ENCODE peak calls at places on chromosomes 4 and X, in ten cellular contexts. Z, M, P, I, L, O, Q, N, C and R are unnamed samples.

GRCh38 chr4:4784379-4784778 is 75.1 kb upstream of the MSX1 start:
- DNase-seq in Z (no peak), M (no peak), P (no peak), I (no peak), L (no peak), O (no peak), Q (no peak), N (no peak), C (no peak), R (no peak)

GRCh38 chrX:44400588-44400987 is 57.1 kb upstream of the EFHC2 start:
- DNase-seq in Z (no peak), M (no peak), P (no peak), I (no peak), L (no peak), O (no peak), Q (no peak), N (no peak), C (peak), R (peak)

GRCh38 chrX:3577551-3577950 is 135.9 kb downstream of the PRKX start:
- DNase-seq in Z (no peak), M (no peak), P (no peak), I (no peak), L (no peak), O (no peak), Q (no peak), N (no peak), C (no peak), R (no peak)

GRCh38 chr4:4317496-4318232 is 27.6 kb downstream of the ZBTB49 start:
- DNase-seq in Z (no peak), M (no peak), P (no peak), I (no peak), L (no peak), O (no peak), Q (no peak), N (no peak), C (no peak), R (no peak)

GRCh38 chr4:79209822-79210635 is 115.8 kb downstream of the NAA11 start:
- DNase-seq in Z (peak), M (no peak), P (peak), I (peak), L (no peak), O (no peak), Q (no peak), N (no peak), C (no peak), R (peak)

GRCh38 chr4:104901438-104901837 is 245.2 kb upstream of the TET2 start:
- DNase-seq in Z (peak), M (peak), P (peak), I (peak), L (no peak), O (no peak), Q (no peak), N (no peak), C (no peak), R (no peak)

GRCh38 chr4:4659871-4660651 is 118.2 kb upstream of the STX18 start:
- DNase-seq in Z (no peak), M (no peak), P (no peak), I (peak), L (no peak), O (no peak), Q (no peak), N (no peak), C (peak), R (peak)

GRCh38 chr4:17781072-17781830 is at the start of gene FAM184B:
- DNase-seq in Z (peak), M (no peak), P (no peak), I (peak), L (no peak), O (no peak), Q (no peak), N (peak), C (no peak), R (no peak)

GRCh38 chr4:26235500-26235899 is 85.3 kb upstream of the RBPJ start:
- DNase-seq in Z (no peak), M (no peak), P (peak), I (no peak), L (no peak), O (no peak), Q (peak), N (no peak), C (peak), R (no peak)

GRCh38 chr4:985123-985830 is 1.6 kb upstream of the IDUA start:
- DNase-seq in Z (peak), M (no peak), P (peak), I (no peak), L (peak), O (peak), Q (peak), N (no peak), C (peak), R (peak)

GRCh38 chr4:113901994-113902787 is 77.3 kb downstream of the ARSJ start:
- DNase-seq in Z (peak), M (no peak), P (peak), I (peak), L (peak), O (peak), Q (peak), N (peak), C (no peak), R (peak)

GRCh38 chr4:153781717-153782416 is 7.0 kb downstream of the SFRP2 start:
- DNase-seq in Z (peak), M (no peak), P (no peak), I (no peak), L (no peak), O (no peak), Q (no peak), N (no peak), C (peak), R (no peak)

GRCh38 chrX:151879856-151880255 is 32.8 kb upstream of the MAGEA4 start:
- DNase-seq in Z (no peak), M (no peak), P (no peak), I (no peak), L (no peak), O (no peak), Q (no peak), N (no peak), C (no peak), R (no peak)

GRCh38 chrX:141917801-141918200 is 14.1 kb downstream of the MAGEC1 start:
- DNase-seq in Z (no peak), M (no peak), P (no peak), I (no peak), L (no peak), O (no peak), Q (no peak), N (no peak), C (no peak), R (no peak)